ENCODE peak calls at places on chromosomes 2 and 18, in nine cellular contexts. C is aorta; Z is neural progenitor cell; J is GM23338; D is heart right ventricle; K is esophagus squamous epithelium; O is CD8-positive, alpha-beta T cell; Y is effector memory CD4-positive, alpha-beta T cell; P is PC-9. E is an unnamed sample. For H3K4me1, the result is how much of the 10 kb centered on the place peaks cover.

GRCh38 chr2:223465793-223466192 is 136.4 kb downstream of the SCG2 start:
- DNase-seq in C (peak), Z (no peak), J (no peak), D (peak), K (peak), O (no peak), Y (no peak), P (peak), E (no peak)

GRCh38 chr2:25281581-25281980 is 60.1 kb downstream of the DNMT3A start:
- DNase-seq in C (no peak), Z (no peak), J (no peak), D (no peak), K (no peak), O (no peak), Y (no peak), P (no peak), E (no peak)

GRCh38 chr2:72914226-72915075 is 2.9 kb upstream of the EMX1 start:
- DNase-seq in C (peak), Z (peak), J (peak), D (no peak), K (no peak), O (no peak), Y (no peak), P (no peak), E (no peak)

GRCh38 chr18:61702007-61702406 is 190.8 kb downstream of the RNF152 start:
- DNase-seq in C (no peak), Z (no peak), J (no peak), D (no peak), K (no peak), O (no peak), Y (no peak), P (no peak), E (no peak)

GRCh38 chr2:9205963-9206948 is at the start of gene ASAP2:
- DNase-seq in C (peak), Z (peak), J (peak), D (peak), K (no peak), O (no peak), Y (no peak), P (peak), E (no peak)

GRCh38 chr2:157468931-157469708 is 25.2 kb upstream of the CYTIP start:
- DNase-seq in C (no peak), Z (no peak), J (no peak), D (no peak), K (no peak), O (no peak), Y (no peak), P (no peak), E (no peak)

GRCh38 chr2:197946562-197946961 is 142.2 kb downstream of the PLCL1 start:
- DNase-seq in C (no peak), Z (peak), J (peak), D (no peak), K (no peak), O (no peak), Y (no peak), P (no peak), E (no peak)

GRCh38 chr2:101026923-101027469 is 24.9 kb downstream of the RPL31 start:
- DNase-seq in C (no peak), Z (no peak), J (no peak), D (no peak), K (no peak), O (no peak), Y (no peak), P (no peak), E (no peak)

GRCh38 chr2:98476192-98476868 is 31.7 kb downstream of the INPP4A start:
- DNase-seq in C (no peak), Z (no peak), J (no peak), D (no peak), K (no peak), O (no peak), Y (no peak), P (no peak), E (no peak)

GRCh38 chr2:17470855-17471641 is 47.2 kb downstream of the RAD51AP2 start:
- DNase-seq in C (no peak), Z (peak), J (peak), D (no peak), K (no peak), O (no peak), Y (no peak), P (no peak), E (peak)

GRCh38 chr2:228016402-228016801 is 145.0 kb downstream of the DAW1 start:
- DNase-seq in C (no peak), Z (no peak), J (peak), D (no peak), K (no peak), O (no peak), Y (no peak), P (no peak), E (no peak)

GRCh38 chr2:45543257-45543656 is 67.8 kb downstream of the SRBD1 start:
- DNase-seq in C (no peak), Z (no peak), J (no peak), D (no peak), K (no peak), O (no peak), Y (no peak), P (no peak), E (no peak)

GRCh38 chr2:73172963-73173362 is 29.4 kb upstream of the NOTO start:
- DNase-seq in C (no peak), Z (no peak), J (no peak), D (no peak), K (no peak), O (no peak), Y (no peak), P (no peak), E (no peak)

GRCh38 chr2:46704593-46704992 is 211.0 kb downstream of the MCFD2 start:
- DNase-seq in C (no peak), Z (no peak), J (peak), D (no peak), K (no peak), O (no peak), Y (no peak), P (no peak), E (no peak)

GRCh38 chr18:68426731-68427315 is 288.1 kb downstream of the TMX3 start:
- DNase-seq in C (no peak), Z (no peak), J (no peak), D (no peak), K (no peak), O (no peak), Y (no peak), P (no peak), E (no peak)

GRCh38 chr2:48722391-48722790 is 33.1 kb downstream of the LHCGR start:
- DNase-seq in C (no peak), Z (no peak), J (no peak), D (no peak), K (no peak), O (no peak), Y (no peak), P (no peak), E (no peak)

GRCh38 chr2:99256677-99257076 is 1.2 kb upstream of the LYG2 start:
- DNase-seq in C (no peak), Z (no peak), J (no peak), D (no peak), K (no peak), O (no peak), Y (no peak), P (no peak), E (no peak)

GRCh38 chr2:13558368-13558767 is 841.6 kb downstream of the TRIB2 start:
- DNase-seq in C (no peak), Z (no peak), J (no peak), D (no peak), K (no peak), O (no peak), Y (no peak), P (peak), E (peak)

GRCh38 chr18:46291149-46291548 is 187.0 kb downstream of the HAUS1 start:
- DNase-seq in C (no peak), Z (no peak), J (no peak), D (no peak), K (no peak), O (no peak), Y (no peak), P (no peak), E (no peak)

GRCh38 chr2:144357623-144358400 is 162.1 kb downstream of the ZEB2 start:
- DNase-seq in C (no peak), Z (no peak), J (no peak), D (peak), K (no peak), O (no peak), Y (no peak), P (peak), E (peak)

GRCh38 chr2:150476809-150477302 is 10.6 kb downstream of the RND3 start:
- DNase-seq in C (no peak), Z (no peak), J (no peak), D (no peak), K (no peak), O (no peak), Y (no peak), P (no peak), E (no peak)

GRCh38 chr2:155815851-155816250 is 516.7 kb downstream of the NR4A2 start:
- DNase-seq in C (no peak), Z (peak), J (peak), D (no peak), K (no peak), O (no peak), Y (no peak), P (no peak), E (peak)

GRCh38 chr2:43133708-43134570 is 92.5 kb downstream of the ZFP36L2 start:
- DNase-seq in C (no peak), Z (no peak), J (no peak), D (no peak), K (peak), O (peak), Y (peak), P (peak), E (no peak)

GRCh38 chr2:54862229-54862628 is 138.8 kb downstream of the EML6 start:
- DNase-seq in C (no peak), Z (no peak), J (no peak), D (no peak), K (no peak), O (no peak), Y (no peak), P (no peak), E (no peak)

GRCh38 chr2:117801826-117802225 is 12.7 kb upstream of the DDX18 start:
- DNase-seq in C (no peak), Z (no peak), J (no peak), D (no peak), K (no peak), O (no peak), Y (no peak), P (no peak), E (no peak)

GRCh38 chr2:131148426-131148825 is 43.3 kb downstream of the PLEKHB2 start:
- DNase-seq in C (no peak), Z (no peak), J (no peak), D (no peak), K (no peak), O (no peak), Y (no peak), P (no peak), E (no peak)

GRCh38 chr18:31526374-31526773 is 28.4 kb downstream of the DSG2 start:
- DNase-seq in C (no peak), Z (no peak), J (no peak), D (no peak), K (no peak), O (no peak), Y (no peak), P (no peak), E (no peak)

DNA sequence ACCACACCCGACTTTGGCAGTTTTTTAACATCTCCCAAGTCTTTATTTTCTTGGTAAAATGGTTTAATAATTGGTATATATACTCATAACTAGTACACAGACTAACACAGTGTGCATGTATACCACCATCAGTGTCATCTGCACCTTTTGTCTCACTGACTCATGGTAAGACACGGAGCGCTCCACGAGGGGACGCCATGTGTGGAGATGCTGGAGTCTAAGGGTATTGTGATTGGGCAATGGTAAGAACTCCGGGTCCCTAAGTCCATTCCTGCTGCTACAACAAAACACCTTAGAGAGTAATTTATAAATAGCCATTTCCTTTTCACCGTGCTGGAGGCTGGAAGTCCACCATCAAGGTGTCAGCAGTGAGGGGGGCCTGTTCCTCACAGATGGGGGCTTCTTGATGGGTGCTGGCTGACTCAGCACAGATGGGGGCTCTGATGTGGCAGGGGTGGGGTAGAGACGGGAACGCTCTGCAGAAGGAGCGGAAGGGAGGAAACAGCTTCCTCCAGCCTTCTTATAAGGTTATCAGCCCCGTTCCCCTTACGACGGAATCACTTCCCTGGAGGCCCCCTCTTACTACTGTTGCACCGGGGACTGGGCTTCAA is 42.0 kb upstream of the EDAR start:
- DNase-seq in C (no peak), Z (no peak), J (peak), D (no peak), K (no peak), O (no peak), Y (no peak), P (no peak), E (no peak)
- H3K4me3 ChIP-seq in C (peak), Z (peak), J (peak), D (peak), K (peak), O (peak), Y (peak), P (no peak), E (peak)

GRCh38 chr18:58222439-58223125 is 178.6 kb downstream of the NEDD4L start:
- DNase-seq in C (no peak), Z (no peak), J (no peak), D (no peak), K (no peak), O (no peak), Y (no peak), P (peak), E (no peak)
- H3K4me1 ChIP-seq in C (under half), Z (under half), J (half or more), D (under half), K (under half), O (under half), Y (under half), P (half or more), E (under half)

GRCh38 chr2:238145046-238145445 is 6.6 kb downstream of the KLHL30 start:
- DNase-seq in C (no peak), Z (no peak), J (no peak), D (no peak), K (no peak), O (no peak), Y (no peak), P (no peak), E (no peak)

GRCh38 chr2:238142382-238143205 is 4.1 kb downstream of the KLHL30 start:
- DNase-seq in C (no peak), Z (no peak), J (no peak), D (no peak), K (no peak), O (no peak), Y (no peak), P (no peak), E (no peak)

GRCh38 chr2:238143239-238143951 is 4.9 kb downstream of the KLHL30 start:
- DNase-seq in C (peak), Z (no peak), J (no peak), D (peak), K (no peak), O (no peak), Y (no peak), P (peak), E (peak)

GRCh38 chr2:238145851-238146250 is 7.4 kb downstream of the KLHL30 start:
- DNase-seq in C (no peak), Z (no peak), J (no peak), D (no peak), K (no peak), O (no peak), Y (no peak), P (peak), E (no peak)

DNA sequence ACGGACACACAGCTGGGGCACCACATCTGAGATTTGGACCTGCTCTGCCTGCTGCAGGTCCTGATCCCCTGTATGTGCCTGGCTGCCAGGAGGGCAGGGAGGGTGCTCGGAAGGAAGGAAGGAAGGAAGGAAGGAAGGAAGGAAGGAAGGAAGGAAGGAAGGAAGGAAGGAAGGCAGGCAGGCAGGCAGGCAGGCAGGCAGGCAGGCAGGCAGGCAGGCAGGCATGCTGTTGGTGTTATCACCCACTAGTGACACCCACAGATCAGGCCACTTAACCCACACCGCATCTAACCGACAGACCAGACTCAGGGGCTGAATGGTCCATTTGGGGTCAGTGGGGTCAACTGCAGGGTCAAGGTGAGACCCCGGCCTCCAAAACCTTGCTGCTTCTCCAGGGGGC is 5.8 kb downstream of the KLHL30 start:
- DNase-seq in C (no peak), Z (no peak), J (no peak), D (no peak), K (no peak), O (no peak), Y (no peak), P (no peak), E (no peak)
- H3K27ac ChIP-seq in C (no peak), Z (no peak), J (no peak), D (no peak), K (no peak), O (no peak), Y (no peak), P (no peak), E (no peak)

GRCh38 chr2:6080837-6081541 is 388.8 kb downstream of the SOX11 start:
- DNase-seq in C (no peak), Z (no peak), J (no peak), D (no peak), K (no peak), O (no peak), Y (no peak), P (no peak), E (no peak)

GRCh38 chr2:6079405-6079804 is 387.2 kb downstream of the SOX11 start:
- DNase-seq in C (no peak), Z (no peak), J (no peak), D (no peak), K (no peak), O (no peak), Y (no peak), P (no peak), E (no peak)

GRCh38 chr2:6081542-6081872 is 389.3 kb downstream of the SOX11 start:
- DNase-seq in C (no peak), Z (peak), J (no peak), D (no peak), K (no peak), O (no peak), Y (no peak), P (no peak), E (no peak)

GRCh38 chr2:6077585-6077984 is 385.4 kb downstream of the SOX11 start:
- DNase-seq in C (no peak), Z (no peak), J (no peak), D (no peak), K (no peak), O (no peak), Y (no peak), P (no peak), E (no peak)

DNA sequence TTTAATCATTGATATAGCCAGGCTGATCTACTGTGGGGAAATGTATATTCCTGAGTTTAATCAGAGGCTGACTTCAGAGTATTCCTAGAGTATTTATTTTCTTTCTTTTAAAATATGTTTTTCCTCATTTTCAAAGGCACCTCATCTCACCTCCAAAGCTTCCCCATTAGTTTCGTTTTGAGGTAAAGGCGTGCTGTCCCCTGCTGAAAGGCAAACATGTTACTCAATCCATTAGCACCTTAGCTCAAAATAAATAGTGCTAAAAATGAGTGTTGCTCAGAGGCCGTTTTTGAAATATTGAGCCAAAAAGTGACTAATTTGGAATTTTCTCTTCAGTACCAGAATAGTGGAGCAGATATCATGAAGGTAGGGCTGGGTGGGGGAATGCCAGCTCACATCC is 386.2 kb downstream of the SOX11 start:
- DNase-seq in C (no peak), Z (no peak), J (no peak), D (no peak), K (no peak), O (no peak), Y (no peak), P (no peak), E (no peak)
- H3K4me3 ChIP-seq in C (no peak), Z (no peak), J (no peak), D (no peak), K (no peak), O (no peak), Y (no peak), P (no peak), E (no peak)

GRCh38 chr2:217953531-217953932 is 49.3 kb downstream of the TNS1 start:
- DNase-seq in C (no peak), Z (no peak), J (no peak), D (no peak), K (no peak), O (no peak), Y (no peak), P (no peak), E (no peak)

GRCh38 chr2:217954469-217954868 is 48.3 kb downstream of the TNS1 start:
- DNase-seq in C (no peak), Z (no peak), J (no peak), D (no peak), K (no peak), O (no peak), Y (no peak), P (peak), E (no peak)

GRCh38 chr2:217954971-217955740 is 47.6 kb downstream of the TNS1 start:
- DNase-seq in C (no peak), Z (no peak), J (no peak), D (no peak), K (no peak), O (no peak), Y (no peak), P (no peak), E (no peak)

GRCh38 chr2:217953011-217953481 is 49.7 kb downstream of the TNS1 start:
- DNase-seq in C (no peak), Z (no peak), J (no peak), D (no peak), K (no peak), O (no peak), Y (no peak), P (no peak), E (no peak)

GRCh38 chr2:217954051-217954450 is 48.7 kb downstream of the TNS1 start:
- DNase-seq in C (no peak), Z (no peak), J (no peak), D (no peak), K (no peak), O (no peak), Y (no peak), P (no peak), E (no peak)
- H3K4me1 ChIP-seq in C (under half), Z (under half), J (under half), D (half or more), K (half or more), O (under half), Y (under half), P (under half), E (under half)

GRCh38 chr2:66581461-66582363 is 146.8 kb downstream of the MEIS1 start:
- DNase-seq in C (peak), Z (peak), J (peak), D (no peak), K (no peak), O (no peak), Y (no peak), P (no peak), E (no peak)
- H3K27ac ChIP-seq in C (peak), Z (no peak), J (no peak), D (no peak), K (peak), O (no peak), Y (no peak), P (no peak), E (no peak)

GRCh38 chr2:240163844-240164574 is 23.6 kb upstream of the OTOS start:
- DNase-seq in C (no peak), Z (no peak), J (no peak), D (no peak), K (no peak), O (no peak), Y (no peak), P (no peak), E (no peak)
- H3K4me3 ChIP-seq in C (no peak), Z (no peak), J (no peak), D (no peak), K (no peak), O (no peak), Y (no peak), P (no peak), E (no peak)